ENCODE peak calls at places on chromosomes 3 and 15, in ten cellular contexts. D is OCI-LY7; N is uterus; P is neural progenitor cell; T is ovary; Z is psoas muscle; K is upper lobe of right lung; V is CD8-positive, alpha-beta memory T cell; I is cardiac muscle cell; C is H9. R is an unnamed sample.

GRCh38 chr15:31752363-31752762 is 278.0 kb upstream of the CHRNA7 start:
- DNase-seq in D (no peak), N (no peak), P (no peak), T (no peak), Z (no peak), K (no peak), V (no peak), I (no peak), C (no peak), R (no peak)

GRCh38 chr3:126473292-126474168 is 2.2 kb downstream of the ZXDC start:
- DNase-seq in D (peak; percentile 7), N (no peak), P (no peak), T (no peak), Z (peak; percentile 14), K (peak; percentile 21), V (no peak), I (no peak), C (no peak), R (no peak)

GRCh38 chr3:102129774-102130608 is 280.7 kb downstream of the NFKBIZ start:
- DNase-seq in D (no peak), N (peak; percentile 69), P (no peak), T (peak; percentile 33), Z (no peak), K (no peak), V (no peak), I (no peak), C (no peak), R (no peak)

GRCh38 chr3:155070932-155071387 is 9.2 kb upstream of the MME start:
- DNase-seq in D (no peak), N (no peak), P (no peak), T (no peak), Z (no peak), K (no peak), V (no peak), I (no peak), C (no peak), R (no peak)

GRCh38 chr3:194382196-194382891 is 12.8 kb upstream of the LRRC15 start:
- DNase-seq in D (no peak), N (no peak), P (peak; percentile 69), T (no peak), Z (no peak), K (peak; percentile 57), V (no peak), I (no peak), C (peak; percentile 18), R (no peak)

GRCh38 chr15:56337084-56337725 is 28.0 kb upstream of the TEX9 start:
- DNase-seq in D (no peak), N (no peak), P (no peak), T (no peak), Z (no peak), K (no peak), V (no peak), I (no peak), C (no peak), R (no peak)

GRCh38 chr15:96184297-96184696 is 146.2 kb upstream of the NR2F2 start:
- DNase-seq in D (no peak), N (no peak), P (no peak), T (no peak), Z (no peak), K (no peak), V (no peak), I (no peak), C (no peak), R (no peak)

GRCh38 chr3:182118081-182118480 is 406.4 kb downstream of the SOX2 start:
- DNase-seq in D (no peak), N (no peak), P (no peak), T (no peak), Z (no peak), K (no peak), V (no peak), I (no peak), C (no peak), R (no peak)

GRCh38 chr3:70972855-70973254 is 610.7 kb downstream of the FOXP1 start:
- DNase-seq in D (no peak), N (no peak), P (no peak), T (no peak), Z (no peak), K (no peak), V (no peak), I (no peak), C (no peak), R (no peak)

GRCh38 chr3:65660000-65660598 is 378.6 kb downstream of the MAGI1 start:
- DNase-seq in D (no peak), N (no peak), P (no peak), T (no peak), Z (no peak), K (no peak), V (no peak), I (no peak), C (no peak), R (no peak)

GRCh38 chr3:153260681-153261080 is 98.7 kb downstream of the RAP2B start:
- DNase-seq in D (no peak), N (no peak), P (no peak), T (no peak), Z (no peak), K (no peak), V (no peak), I (no peak), C (no peak), R (no peak)

GRCh38 chr3:120177151-120177550 is 82.9 kb upstream of the GSK3B start:
- DNase-seq in D (no peak), N (no peak), P (no peak), T (no peak), Z (peak; percentile 62), K (no peak), V (no peak), I (peak; percentile 57), C (peak; percentile 50), R (peak; percentile 68)

GRCh38 chr3:48532271-48532973 is 24.2 kb downstream of the PFKFB4 start:
- DNase-seq in D (no peak), N (no peak), P (no peak), T (no peak), Z (no peak), K (no peak), V (no peak), I (no peak), C (no peak), R (no peak)

DNA sequence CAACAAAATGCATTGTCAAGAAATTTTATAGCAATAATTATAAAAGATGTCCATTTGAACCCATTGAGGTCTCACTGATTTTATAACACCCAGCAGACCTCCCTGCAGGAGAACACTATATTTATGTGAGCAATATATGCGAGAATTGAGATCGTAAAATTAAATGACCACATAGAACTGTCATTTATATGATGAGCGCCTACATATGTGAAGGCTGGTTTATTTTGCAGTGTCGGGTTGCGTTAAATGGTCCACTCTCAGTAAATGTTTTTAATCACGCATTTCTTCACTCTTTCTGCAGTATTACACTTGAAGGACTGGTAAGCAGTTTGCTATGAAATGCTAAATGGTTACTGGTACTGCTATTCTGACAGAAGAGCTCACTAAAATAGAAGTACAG is 408.5 kb upstream of the AGTR1 start:
- DNase-seq in D (no peak), N (no peak), P (no peak), T (no peak), Z (no peak), K (no peak), V (no peak), I (no peak), C (no peak), R (no peak)
- H3K4me1 ChIP-seq in D (no peaks in the 10 kb centered on the region), N (no peaks in the 10 kb centered on the region), P (no peaks in the 10 kb centered on the region), T (no peaks in the 10 kb centered on the region), Z (no peaks in the 10 kb centered on the region), K (no peaks in the 10 kb centered on the region), V (no peaks in the 10 kb centered on the region), I (no peaks in the 10 kb centered on the region), C (no peaks in the 10 kb centered on the region), R (no peaks in the 10 kb centered on the region)

DNA sequence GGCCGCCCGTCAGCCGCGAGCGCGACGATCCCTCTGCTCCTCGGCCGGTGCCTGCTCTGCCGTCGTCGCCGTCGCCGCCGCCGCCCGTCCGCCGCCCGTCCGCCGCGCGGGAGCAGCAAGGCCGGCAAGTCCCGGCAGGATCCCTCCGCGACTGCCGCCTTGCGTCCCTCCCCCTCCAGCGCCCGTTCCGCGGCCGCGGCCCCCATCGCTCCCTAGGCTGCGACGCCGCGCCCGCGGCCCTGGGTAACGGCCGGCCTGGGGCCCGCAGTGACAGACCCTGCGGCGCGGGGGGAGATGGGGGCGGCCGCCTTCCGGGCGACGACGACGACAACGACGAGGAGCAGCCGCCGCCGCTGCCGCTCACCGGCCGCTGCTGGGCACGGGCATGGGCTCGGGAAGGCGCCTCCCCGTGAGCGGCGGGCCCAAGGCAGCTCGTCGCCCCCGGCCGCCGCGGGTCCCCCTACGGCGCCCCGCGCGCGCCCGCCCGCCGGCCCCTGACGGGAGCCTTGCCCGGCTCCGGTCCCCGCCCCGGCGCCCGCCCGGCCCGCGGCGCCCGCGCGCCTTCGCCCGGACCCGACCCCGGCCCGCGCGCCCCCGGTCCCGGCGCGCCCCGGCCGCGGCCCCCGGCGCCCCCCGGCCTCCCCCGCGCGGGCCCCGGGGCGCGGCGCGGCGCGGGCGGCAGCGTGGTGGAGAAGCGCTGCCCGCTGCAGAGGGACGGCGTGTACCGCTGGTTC is 177.5 kb downstream of the OR4M2 start:
- DNase-seq in D (no peak), N (no peak), P (no peak), T (no peak), Z (no peak), K (no peak), V (no peak), I (no peak), C (no peak), R (no peak)
- H3K9me3 ChIP-seq in D (no peaks in the 10 kb centered on the region), N (no peaks in the 10 kb centered on the region), P (peaks cover 43% of the 10 kb centered on the region), T (no peaks in the 10 kb centered on the region), Z (no peaks in the 10 kb centered on the region), K (no peaks in the 10 kb centered on the region), V (no peaks in the 10 kb centered on the region), I (no peaks in the 10 kb centered on the region), C (peaks cover 84% of the 10 kb centered on the region), R (no peaks in the 10 kb centered on the region)

GRCh38 chr15:67825880-67826716 is 789 bp downstream of the SKOR1 start:
- DNase-seq in D (no peak), N (no peak), P (peak; percentile 58), T (no peak), Z (peak; percentile 52), K (no peak), V (no peak), I (no peak), C (peak; percentile 55), R (no peak)
- H3K4me1 ChIP-seq in D (peaks cover 10% of the 10 kb centered on the region), N (no peaks in the 10 kb centered on the region), P (peaks cover 56% of the 10 kb centered on the region), T (peaks cover 3% of the 10 kb centered on the region), Z (peaks cover 13% of the 10 kb centered on the region), K (peaks cover 30% of the 10 kb centered on the region), V (peaks cover 27% of the 10 kb centered on the region), I (peaks cover 3% of the 10 kb centered on the region), C (peaks cover 6% of the 10 kb centered on the region), R (peaks cover 6% of the 10 kb centered on the region)

DNA sequence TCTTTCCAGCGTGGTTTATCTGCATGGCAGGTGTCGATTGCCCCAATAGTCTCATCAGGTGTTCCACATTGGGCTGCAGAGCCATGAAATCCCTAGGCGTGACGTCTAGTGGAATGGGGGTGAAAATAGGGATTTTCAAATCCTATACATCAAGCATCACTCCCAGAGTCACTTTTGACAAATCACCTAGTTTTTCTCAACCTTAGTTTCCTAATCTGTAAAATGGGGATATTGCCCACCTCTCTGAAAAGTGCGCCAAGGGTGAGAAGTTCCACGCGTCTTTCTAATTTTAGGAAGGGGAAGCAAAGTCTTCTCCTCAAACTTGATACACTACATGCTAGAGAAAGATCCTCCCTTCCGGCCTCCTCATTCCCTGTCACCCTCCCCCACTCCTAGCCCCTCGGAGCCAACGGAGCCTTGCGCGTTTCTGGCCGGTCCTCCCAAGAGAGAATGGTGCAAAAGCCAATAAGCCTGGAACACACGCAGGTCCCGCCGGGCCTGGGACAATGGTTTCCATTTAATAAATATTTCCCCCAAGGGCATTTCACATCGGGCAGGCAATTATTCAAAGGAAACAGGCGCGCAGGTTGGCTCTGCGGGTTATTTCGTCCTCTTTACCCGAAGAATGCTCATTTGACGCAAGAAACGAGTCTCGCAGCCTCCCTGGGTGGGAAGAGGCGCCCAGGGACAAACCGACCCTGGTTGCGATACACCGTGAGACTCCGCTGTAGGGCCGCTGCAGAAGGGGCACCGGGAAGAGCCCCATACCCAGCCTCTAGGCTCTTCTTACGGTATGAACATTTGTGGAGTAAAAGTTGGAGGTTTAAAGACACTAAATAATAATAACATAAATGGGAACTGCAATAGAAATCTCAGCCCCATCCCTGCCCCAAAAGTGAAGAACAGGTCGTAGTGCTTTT is 1.2 kb upstream of the SOX14 start:
- DNase-seq in D (no peak), N (no peak), P (no peak), T (no peak), Z (no peak), K (no peak), V (no peak), I (no peak), C (no peak), R (no peak)
- H3K9me3 ChIP-seq in D (no peaks in the 10 kb centered on the region), N (no peaks in the 10 kb centered on the region), P (no peaks in the 10 kb centered on the region), T (no peaks in the 10 kb centered on the region), Z (no peaks in the 10 kb centered on the region), K (no peaks in the 10 kb centered on the region), V (no peaks in the 10 kb centered on the region), I (no peaks in the 10 kb centered on the region), C (no peaks in the 10 kb centered on the region), R (no peaks in the 10 kb centered on the region)

R was measured in right cardiac atrium.